ENCODE peak calls at places on chromosomes 1 and 21, in six cellular contexts. T is NCI-H774; Y is CD8-positive, alpha-beta memory T cell; F is stimulated activated effector memory CD8-positive, alpha-beta T cell treated with anti-CD3 and anti-CD28 coated beads, Interleukin-12 subunit alpha, Interleukin-12 subunit beta, amount 100 ng/mL, for 72 hours; S is M059J; Z is GM13977. D is an unnamed sample.

GRCh38 chr1:47351305-47351704 is 17.7 kb downstream of the CMPK1 start:
- DNase-seq in S (peak; percentile 57), T (no peak), Y (no peak), F (no peak), Z (peak; percentile 28), D (peak; percentile 41)

GRCh38 chr1:203264052-203264501 is 34.6 kb upstream of the CHIT1 start:
- DNase-seq in T (no peak), S (no peak), Y (no peak), F (no peak), Z (no peak), D (no peak)

GRCh38 chr1:65170511-65171142 is 22.6 kb downstream of the AK4 start:
- DNase-seq in Y (no peak), T (no peak), Z (no peak), F (no peak), S (no peak), D (no peak)

GRCh38 chr1:56215086-56215485 is 364.3 kb downstream of the PLPP3 start:
- DNase-seq in S (no peak), T (no peak), Y (no peak), Z (no peak), F (no peak), D (no peak)

GRCh38 chr1:177914603-177915002 is 55.3 kb downstream of the SEC16B start:
- DNase-seq in Y (no peak), F (no peak), T (no peak), S (peak; percentile 31), Z (no peak), D (no peak)

GRCh38 chr1:40058453-40059291 is 18.1 kb downstream of the CAP1 start:
- DNase-seq in S (no peak), Y (no peak), T (no peak), F (no peak), Z (no peak), D (no peak)

GRCh38 chr1:110112656-110113055 is 413 bp downstream of the UBL4B start:
- DNase-seq in T (peak; percentile 84), F (no peak), Z (no peak), Y (no peak), S (no peak), D (no peak)

GRCh38 chr1:38991638-38992449 is 768 bp downstream of the AKIRIN1 start:
- DNase-seq in F (no peak), Y (no peak), Z (no peak), T (no peak), S (peak; percentile 46), D (no peak)

GRCh38 chr1:204102029-204102611 is 29.2 kb downstream of the SOX13 start:
- DNase-seq in S (no peak), Y (peak; percentile 18), F (peak; percentile 66), Z (no peak), T (no peak), D (no peak)

GRCh38 chr1:66292944-66293343 is 241.0 kb upstream of the SGIP1 start:
- DNase-seq in Y (no peak), S (peak; percentile 65), Z (no peak), F (no peak), T (no peak), D (no peak)

GRCh38 chr1:223312705-223313414 is 51.1 kb downstream of the SUSD4 start:
- DNase-seq in Y (no peak), Z (no peak), F (no peak), T (no peak), S (peak; percentile 10), D (no peak)

GRCh38 chr1:101198842-101199636 is 37.8 kb upstream of the S1PR1 start:
- DNase-seq in Y (no peak), F (peak; percentile 75), Z (peak; percentile 64), S (no peak), T (no peak), D (no peak)

GRCh38 chr1:180261524-180262160 is 31.6 kb downstream of the LHX4 start:
- DNase-seq in F (no peak), Z (no peak), Y (no peak), T (no peak), S (no peak), D (no peak)

GRCh38 chr1:101051688-101052638 is 26.4 kb upstream of the DPH5 start:
- DNase-seq in S (no peak), Z (peak; percentile 38), Y (no peak), T (no peak), F (no peak), D (no peak)

GRCh38 chr1:25088946-25089345 is 143.4 kb downstream of the SYF2 start:
- DNase-seq in Z (no peak), Y (no peak), T (no peak), S (no peak), F (no peak), D (no peak)

GRCh38 chr1:79133703-79134258 is 127.3 kb upstream of the ADGRL4 start:
- DNase-seq in S (peak; percentile 24), Z (no peak), F (no peak), Y (no peak), T (no peak), D (no peak)

GRCh38 chr1:205298191-205298994 is 23.2 kb downstream of the NUAK2 start:
- DNase-seq in S (peak; percentile 99), Y (no peak), Z (no peak), T (no peak), F (no peak), D (no peak)

GRCh38 chr1:151831605-151832004 is at the start of gene RORC:
- DNase-seq in Y (no peak), S (no peak), T (peak; percentile 2), Z (no peak), F (no peak), D (no peak)

GRCh38 chr21:26707241-26707640 is 134.2 kb upstream of the CYYR1 start:
- DNase-seq in F (no peak), S (no peak), T (no peak), Z (no peak), Y (no peak), D (no peak)

GRCh38 chr1:115771847-115772457 is 3.4 kb upstream of the CASQ2 start:
- DNase-seq in Z (peak; percentile 67), Y (no peak), S (peak; percentile 77), T (peak; percentile 78), F (peak; percentile 49), D (peak; percentile 78)

GRCh38 chr1:26017606-26018005 is 4.0 kb upstream of the EXTL1 start:
- DNase-seq in S (peak; percentile 72), F (no peak), Z (no peak), T (no peak), Y (no peak), D (no peak)

GRCh38 chr1:61639218-61639617 is 85.7 kb downstream of the TM2D1 start:
- DNase-seq in T (no peak), Y (no peak), Z (no peak), F (no peak), S (no peak), D (no peak)

GRCh38 chr1:198678901-198679329 is 40.1 kb downstream of the PTPRC start:
- DNase-seq in T (no peak), F (peak; percentile 75), Z (no peak), Y (peak; percentile 46), S (no peak), D (no peak)

GRCh38 chr1:47894718-47895393 is 102.3 kb downstream of the TRABD2B start:
- DNase-seq in F (no peak), S (peak; percentile 87), Z (no peak), Y (no peak), T (no peak), D (no peak)

GRCh38 chr1:91889717-91890459 is 3.9 kb upstream of the TGFBR3 start:
- DNase-seq in S (peak; percentile 86), Y (peak; percentile 12), T (no peak), Z (no peak), F (no peak), D (no peak)

GRCh38 chr1:33575324-33575879 is 103.0 kb downstream of the ZSCAN20 start:
- DNase-seq in F (no peak), Y (no peak), S (no peak), Z (no peak), T (no peak), D (no peak)

GRCh38 chr1:32900371-32900955 is 726 bp downstream of the TMEM54 start:
- DNase-seq in Z (no peak), F (no peak), Y (no peak), T (no peak), S (no peak), D (no peak)

GRCh38 chr1:160618763-160619274 is 28.0 kb downstream of the SLAMF1 start:
- DNase-seq in T (no peak), F (no peak), S (no peak), Y (peak; percentile 43), Z (no peak), D (peak; percentile 43)

GRCh38 chr1:184379111-184379752 is 7.6 kb upstream of the C1orf21 start:
- DNase-seq in Z (no peak), S (no peak), T (no peak), F (no peak), Y (no peak), D (peak; percentile 7)

GRCh38 chr1:51644533-51645197 is 27.8 kb downstream of the OSBPL9 start:
- DNase-seq in S (peak; percentile 92), Y (no peak), Z (no peak), F (no peak), T (no peak), D (no peak)

GRCh38 chr1:32406629-32407111 is 12.4 kb upstream of the BSDC1 start:
- DNase-seq in Y (no peak), S (no peak), F (no peak), Z (no peak), T (no peak), D (no peak)

D was measured in K562.